ENCODE peak calls at places on chromosomes 3 and 15, in eight cellular contexts. I, V, P, L, M, W, H and X are unnamed samples.

GRCh38 chr3:116140100-116140689 is 305.1 kb downstream of the LSAMP start:
- DNase-seq in V (no peak), P (no peak), H (no peak), I (peak), M (no peak), W (no peak), L (no peak), X (no peak)

GRCh38 chr3:160169139-160169830 is 55.9 kb upstream of the C3orf80 start:
- DNase-seq in M (no peak), I (no peak), W (no peak), P (no peak), V (no peak), L (no peak), H (no peak), X (no peak)

GRCh38 chr3:191378142-191378541 is 47.8 kb upstream of the UTS2B start:
- DNase-seq in M (no peak), W (no peak), L (no peak), I (peak), P (no peak), H (no peak), V (no peak), X (no peak)

GRCh38 chr3:137792633-137793271 is 28.6 kb downstream of the SOX14 start:
- DNase-seq in V (no peak), L (no peak), P (no peak), H (no peak), I (peak), M (no peak), W (no peak), X (no peak)

GRCh38 chr15:67512140-67512539 is 8.8 kb upstream of the C15orf61 start:
- DNase-seq in V (no peak), M (no peak), H (no peak), P (no peak), L (no peak), W (no peak), I (no peak), X (no peak)

GRCh38 chr3:143478124-143478693 is 358.6 kb downstream of the CHST2 start:
- DNase-seq in P (no peak), I (no peak), M (no peak), V (no peak), W (no peak), L (no peak), H (no peak), X (no peak)

GRCh38 chr15:90883971-90884718 is at the start of gene FES:
- DNase-seq in L (no peak), W (peak), M (peak), V (peak), I (no peak), P (no peak), H (no peak), X (no peak)

GRCh38 chr3:48614044-48614443 is 4.6 kb upstream of the UQCRC1 start:
- DNase-seq in P (no peak), W (no peak), H (no peak), I (no peak), V (no peak), L (no peak), M (no peak), X (no peak)

GRCh38 chr3:104956620-104957345 is 409.9 kb upstream of the ALCAM start:
- DNase-seq in W (no peak), H (no peak), V (no peak), M (peak), I (no peak), L (no peak), P (no peak), X (no peak)

GRCh38 chr3:132726341-132726823 is 4.2 kb upstream of the NPHP3 start:
- DNase-seq in M (no peak), H (no peak), V (no peak), L (no peak), P (no peak), W (no peak), I (peak), X (no peak)

GRCh38 chr3:154428369-154429206 is 1.4 kb downstream of the GPR149 start:
- DNase-seq in V (peak), L (peak), P (no peak), M (peak), W (no peak), H (no peak), I (no peak), X (no peak)

GRCh38 chr3:27483117-27484001 is 825 bp downstream of the SLC4A7 start:
- DNase-seq in W (peak), P (peak), L (peak), H (peak), I (peak), V (peak), M (peak), X (peak)

GRCh38 chr3:24160424-24160823 is 215.3 kb downstream of the NR1D2 start:
- DNase-seq in P (no peak), V (no peak), W (no peak), L (no peak), H (no peak), I (no peak), M (no peak), X (no peak)

GRCh38 chr3:11371758-11372157 is 99.6 kb downstream of the ATG7 start:
- DNase-seq in W (no peak), I (no peak), V (no peak), H (no peak), M (no peak), L (no peak), P (no peak), X (no peak)

GRCh38 chr3:41893977-41894376 is 67.9 kb downstream of the ULK4 start:
- DNase-seq in W (no peak), H (no peak), I (peak), L (no peak), V (no peak), M (no peak), P (peak), X (no peak)

GRCh38 chr15:44289352-44289790 is 852 bp downstream of the GOLM2 start:
- DNase-seq in W (no peak), P (no peak), H (no peak), L (no peak), V (no peak), M (no peak), I (no peak), X (no peak)

GRCh38 chr3:32819581-32820348 is 2.0 kb downstream of the TRIM71 start:
- DNase-seq in V (no peak), I (no peak), H (no peak), P (no peak), W (no peak), M (peak), L (no peak), X (no peak)

GRCh38 chr3:114307841-114308228 is 14.0 kb downstream of the TIGIT start:
- DNase-seq in W (no peak), V (no peak), I (no peak), M (no peak), L (no peak), P (no peak), H (no peak), X (no peak)

GRCh38 chr3:133464573-133464972 is 64.7 kb downstream of the BFSP2 start:
- DNase-seq in V (no peak), I (peak), M (no peak), L (no peak), W (no peak), P (no peak), H (no peak), X (no peak)

GRCh38 chr15:39461536-39462140 is 119.2 kb upstream of the THBS1 start:
- DNase-seq in L (no peak), M (no peak), I (no peak), W (no peak), V (peak), H (no peak), P (no peak), X (no peak)

GRCh38 chr3:48155122-48155521 is 33.1 kb downstream of the CDC25A start:
- DNase-seq in M (no peak), V (no peak), L (no peak), H (no peak), I (no peak), W (no peak), P (peak), X (no peak)

GRCh38 chr3:51539291-51539891 is 872 bp downstream of the RAD54L2 start:
- DNase-seq in H (no peak), I (peak), P (peak), V (no peak), L (peak), W (no peak), M (no peak), X (no peak)

GRCh38 chr3:39144748-39145380 is 8.5 kb downstream of the CSRNP1 start:
- DNase-seq in H (no peak), V (no peak), W (no peak), I (no peak), L (no peak), M (no peak), P (no peak), X (peak)

GRCh38 chr3:182725372-182726251 is 67.7 kb upstream of the ATP11B start:
- DNase-seq in M (no peak), W (peak), P (no peak), H (no peak), I (no peak), L (no peak), V (no peak), X (no peak)

GRCh38 chr15:57377478-57377847 is 1.2 kb downstream of the CGNL1 start:
- DNase-seq in M (no peak), V (no peak), W (no peak), P (no peak), H (peak), L (no peak), I (no peak), X (no peak)

GRCh38 chr15:74375303-74375693 is 7.9 kb upstream of the CYP11A1 start:
- DNase-seq in I (peak), H (peak), L (peak), V (peak), W (peak), P (peak), M (peak), X (no peak)

GRCh38 chr15:93017521-93017920 is 71.5 kb downstream of the RGMA start:
- DNase-seq in W (no peak), I (no peak), P (no peak), H (no peak), M (no peak), L (no peak), V (no peak), X (no peak)

GRCh38 chr15:70493376-70493775 is 270.0 kb downstream of the UACA start:
- DNase-seq in H (no peak), P (no peak), V (no peak), I (no peak), L (no peak), M (no peak), W (no peak), X (no peak)
- H3K27ac ChIP-seq in H (peak), P (peak), V (no peak), I (peak), L (peak), M (no peak), W (no peak), X (peak)

GRCh38 chr15:70857547-70858265 is 3.7 kb upstream of the LARP6 start:
- DNase-seq in P (no peak), L (no peak), M (no peak), V (no peak), I (no peak), H (no peak), W (no peak), X (no peak)

GRCh38 chr15:70855764-70856163 is 1.8 kb upstream of the LARP6 start:
- DNase-seq in H (no peak), I (peak), W (no peak), M (no peak), L (no peak), P (no peak), V (no peak), X (no peak)

GRCh38 chr15:70856177-70856883 is 2.4 kb upstream of the LARP6 start:
- DNase-seq in L (no peak), I (no peak), H (no peak), V (no peak), P (no peak), M (no peak), W (no peak), X (no peak)

GRCh38 chr15:70854669-70854976 is 666 bp upstream of the LARP6 start:
- DNase-seq in I (no peak), P (no peak), H (no peak), M (no peak), L (no peak), W (no peak), V (no peak), X (no peak)

DNA sequence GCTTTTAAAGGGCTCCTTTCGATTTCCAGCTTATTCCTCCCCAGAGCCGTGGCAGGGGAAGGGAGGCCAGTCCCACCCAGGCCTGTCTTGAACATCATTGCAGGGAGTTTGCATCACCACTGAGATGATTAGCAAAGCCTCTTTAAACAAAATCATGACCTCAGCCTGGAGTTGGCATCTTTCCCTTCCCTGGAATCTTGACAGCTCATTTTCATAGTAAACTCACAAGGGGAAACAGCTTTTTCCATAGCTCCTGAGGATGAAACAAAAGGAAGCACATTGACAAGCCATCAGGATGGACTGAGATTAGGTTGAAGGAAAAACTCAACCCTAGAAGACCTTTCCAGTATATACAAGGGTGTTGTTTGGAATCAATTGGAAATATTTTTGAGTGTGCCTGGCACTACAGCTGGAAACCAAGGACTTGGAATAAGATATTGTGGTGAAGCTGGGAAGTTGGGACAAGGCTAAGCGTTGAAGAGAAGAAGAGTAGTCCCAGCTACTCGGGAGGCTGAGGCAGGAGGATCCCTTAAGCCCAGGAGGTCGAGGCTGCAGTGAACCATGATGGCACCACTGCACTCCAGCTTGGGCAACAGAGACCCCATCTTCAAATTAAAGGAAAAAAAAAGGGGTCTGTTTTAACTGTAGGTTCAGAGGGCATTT is 3.1 kb upstream of the LARP6 start:
- DNase-seq in W (peak), P (peak), M (no peak), I (no peak), V (peak), H (peak), L (peak), X (peak)
- H3K27ac ChIP-seq in W (peak), P (peak), M (peak), I (no peak), V (peak), H (peak), L (peak), X (peak)

GRCh38 chr15:85741021-85741421 is 53.7 kb downstream of the KLHL25 start:
- DNase-seq in L (no peak), V (no peak), H (no peak), P (no peak), M (no peak), I (no peak), W (no peak), X (no peak)

GRCh38 chr15:85744636-85745422 is 49.9 kb downstream of the KLHL25 start:
- DNase-seq in M (no peak), I (no peak), P (no peak), W (no peak), V (no peak), L (no peak), H (no peak), X (peak)

GRCh38 chr15:85743392-85744045 is 51.2 kb downstream of the KLHL25 start:
- DNase-seq in P (no peak), W (no peak), I (no peak), H (no peak), L (no peak), V (no peak), M (no peak), X (no peak)

GRCh38 chr15:85742186-85742751 is 52.5 kb downstream of the KLHL25 start:
- DNase-seq in W (no peak), L (no peak), H (no peak), V (no peak), M (no peak), P (no peak), I (no peak), X (no peak)

DNA sequence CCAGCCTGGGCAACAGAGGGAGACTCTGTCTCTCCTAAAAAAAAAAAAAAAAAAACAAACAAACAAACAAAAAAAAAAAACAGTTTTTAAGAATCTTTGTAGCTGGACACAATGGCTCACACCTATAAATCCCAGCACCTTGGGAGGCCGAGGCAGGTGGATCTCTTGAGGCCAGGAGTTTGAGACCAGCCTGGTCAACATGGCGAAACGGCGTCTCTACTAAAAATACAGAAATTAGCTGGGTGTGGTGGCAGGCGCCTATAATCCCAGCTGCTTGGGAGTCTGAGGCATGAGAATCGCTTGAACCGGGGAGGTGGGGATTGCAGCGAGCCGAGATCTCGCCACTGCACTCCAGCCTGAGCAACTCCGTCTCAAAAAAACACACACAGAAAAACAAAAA is 53.1 kb downstream of the KLHL25 start:
- DNase-seq in L (no peak), P (no peak), I (no peak), M (no peak), W (no peak), H (no peak), V (no peak), X (no peak)
- H3K27ac ChIP-seq in L (no peak), P (no peak), I (no peak), M (no peak), W (no peak), H (no peak), V (no peak), X (no peak)

GRCh38 chr3:16136042-16136441 is 38.4 kb upstream of the GALNT15 start:
- DNase-seq in M (no peak), L (no peak), H (peak), V (no peak), W (no peak), I (no peak), P (no peak), X (no peak)
- H3K27ac ChIP-seq in M (no peak), L (peak), H (peak), V (peak), W (no peak), I (no peak), P (no peak), X (peak)

GRCh38 chr3:66110840-66111239 is 72.1 kb upstream of the MAGI1 start:
- DNase-seq in W (no peak), M (no peak), V (no peak), I (no peak), L (no peak), H (no peak), P (no peak), X (no peak)

GRCh38 chr3:66104535-66104934 is 65.8 kb upstream of the MAGI1 start:
- DNase-seq in W (no peak), P (no peak), I (no peak), L (no peak), M (no peak), H (no peak), V (no peak), X (no peak)

GRCh38 chr3:66107855-66108254 is 69.1 kb upstream of the MAGI1 start:
- DNase-seq in I (no peak), M (no peak), H (peak), L (no peak), P (no peak), V (no peak), W (no peak), X (no peak)

GRCh38 chr3:66101901-66102300 is 63.2 kb upstream of the MAGI1 start:
- DNase-seq in V (no peak), P (no peak), W (no peak), M (no peak), I (no peak), H (no peak), L (no peak), X (no peak)

GRCh38 chr3:66106788-66107187 is 68.1 kb upstream of the MAGI1 start:
- DNase-seq in I (no peak), V (no peak), L (no peak), W (no peak), H (no peak), P (no peak), M (no peak), X (no peak)
- H3K27ac ChIP-seq in I (no peak), V (no peak), L (peak), W (no peak), H (no peak), P (no peak), M (no peak), X (no peak)

GRCh38 chr3:124383051-124383450 is 347.2 kb upstream of the UMPS start:
- DNase-seq in W (no peak), L (no peak), I (no peak), M (no peak), H (no peak), V (no peak), P (no peak), X (no peak)
- H3K27ac ChIP-seq in W (no peak), L (no peak), I (no peak), M (no peak), H (no peak), V (no peak), P (no peak), X (peak)

DNA sequence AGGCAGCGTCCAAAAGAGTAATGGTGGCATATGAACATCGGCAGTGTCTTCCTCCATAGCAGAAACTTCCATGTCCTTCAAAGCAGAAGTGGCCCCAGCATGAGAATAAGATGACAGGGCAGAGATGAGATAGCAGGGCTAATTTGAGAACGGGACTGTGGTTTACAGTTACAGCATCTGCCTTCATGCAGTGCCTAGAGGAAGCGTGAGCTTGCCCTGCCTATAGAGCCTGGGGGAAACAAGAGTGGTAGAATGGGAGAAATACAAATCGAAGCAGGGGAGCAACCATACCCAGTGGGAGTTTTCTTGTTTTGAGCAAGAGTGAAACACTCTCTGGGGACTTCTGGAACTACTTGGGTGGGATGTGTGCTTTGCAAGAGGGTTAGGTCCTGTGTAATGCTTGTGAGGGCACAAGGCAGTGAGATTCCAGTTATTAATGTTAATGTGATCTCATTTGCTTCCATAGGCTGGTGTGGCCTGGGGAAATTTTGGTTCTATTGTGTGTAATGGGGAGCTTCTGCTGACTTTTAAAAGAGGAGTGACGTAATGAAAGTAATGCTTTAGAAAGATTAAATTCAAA is 616.9 kb downstream of the ZIC1 start:
- DNase-seq in M (no peak), W (no peak), P (no peak), I (no peak), L (no peak), V (no peak), H (no peak), X (no peak)
- H3K27ac ChIP-seq in M (no peak), W (no peak), P (no peak), I (no peak), L (no peak), V (no peak), H (no peak), X (no peak)

GRCh38 chr15:89515477-89515876 is 19.1 kb upstream of the RHCG start:
- DNase-seq in I (no peak), L (no peak), W (no peak), P (no peak), M (no peak), H (no peak), V (no peak), X (no peak)
- H3K27ac ChIP-seq in I (no peak), L (no peak), W (no peak), P (peak), M (no peak), H (no peak), V (no peak), X (no peak)